ENCODE peak calls at places on chromosomes 6 and 20, in eight cellular contexts. One of them, this sample, is unnamed.

GRCh38 chr6:13053080-13053479 is 275.3 kb downstream of the TBC1D7 start:
- DNase-seq in tibial artery: no peak
- DNase-seq in IMR-90: no peak
- DNase-seq in neural progenitor cell: no peak
- DNase-seq in ovary: no peak
- DNase-seq in fibroblast of mammary gland: no peak
- DNase-seq in OCI-LY7: no peak
- DNase-seq in GM23248: no peak
- DNase-seq in this sample: no peak

GRCh38 chr6:31597006-31597405 is 4.2 kb upstream of the NCR3 start:
- DNase-seq in tibial artery: no peak
- DNase-seq in IMR-90: peak
- DNase-seq in neural progenitor cell: peak
- DNase-seq in ovary: no peak
- DNase-seq in fibroblast of mammary gland: peak
- DNase-seq in OCI-LY7: peak
- DNase-seq in GM23248: peak
- DNase-seq in this sample: no peak

GRCh38 chr20:45036044-45036755 is 64.7 kb downstream of the KCNS1 start:
- DNase-seq in tibial artery: no peak
- DNase-seq in IMR-90: peak
- DNase-seq in neural progenitor cell: no peak
- DNase-seq in ovary: no peak
- DNase-seq in fibroblast of mammary gland: peak
- DNase-seq in OCI-LY7: no peak
- DNase-seq in GM23248: peak
- DNase-seq in this sample: peak

GRCh38 chr6:7087491-7087979 is 20.2 kb upstream of the RREB1 start:
- DNase-seq in tibial artery: no peak
- DNase-seq in IMR-90: no peak
- DNase-seq in neural progenitor cell: no peak
- DNase-seq in ovary: no peak
- DNase-seq in fibroblast of mammary gland: no peak
- DNase-seq in OCI-LY7: no peak
- DNase-seq in GM23248: no peak
- DNase-seq in this sample: no peak

GRCh38 chr20:3193806-3194616 is 10.5 kb downstream of the DDRGK1 start:
- DNase-seq in tibial artery: no peak
- DNase-seq in IMR-90: no peak
- DNase-seq in neural progenitor cell: no peak
- DNase-seq in ovary: no peak
- DNase-seq in fibroblast of mammary gland: no peak
- DNase-seq in OCI-LY7: no peak
- DNase-seq in GM23248: no peak
- DNase-seq in this sample: no peak

GRCh38 chr20:46546936-46547335 is 3.5 kb downstream of the OCSTAMP start:
- DNase-seq in tibial artery: no peak
- DNase-seq in IMR-90: no peak
- DNase-seq in neural progenitor cell: no peak
- DNase-seq in ovary: no peak
- DNase-seq in fibroblast of mammary gland: no peak
- DNase-seq in OCI-LY7: no peak
- DNase-seq in GM23248: no peak
- DNase-seq in this sample: no peak

GRCh38 chr6:46048646-46049297 is 33.1 kb upstream of the CLIC5 start:
- DNase-seq in tibial artery: no peak
- DNase-seq in IMR-90: no peak
- DNase-seq in neural progenitor cell: no peak
- DNase-seq in ovary: no peak
- DNase-seq in fibroblast of mammary gland: no peak
- DNase-seq in OCI-LY7: no peak
- DNase-seq in GM23248: no peak
- DNase-seq in this sample: no peak

GRCh38 chr20:36808317-36809257 is 35.0 kb upstream of the DSN1 start:
- DNase-seq in tibial artery: no peak
- DNase-seq in IMR-90: peak
- DNase-seq in neural progenitor cell: peak
- DNase-seq in ovary: peak
- DNase-seq in fibroblast of mammary gland: peak
- DNase-seq in OCI-LY7: peak
- DNase-seq in GM23248: peak
- DNase-seq in this sample: peak

GRCh38 chr20:10758446-10758845 is 84.6 kb upstream of the JAG1 start:
- DNase-seq in tibial artery: no peak
- DNase-seq in IMR-90: peak
- DNase-seq in neural progenitor cell: no peak
- DNase-seq in ovary: no peak
- DNase-seq in fibroblast of mammary gland: no peak
- DNase-seq in OCI-LY7: no peak
- DNase-seq in GM23248: no peak
- DNase-seq in this sample: peak

GRCh38 chr6:113825776-113826175 is 31.4 kb upstream of the MARCKS start:
- DNase-seq in tibial artery: peak
- DNase-seq in IMR-90: peak
- DNase-seq in neural progenitor cell: peak
- DNase-seq in ovary: peak
- DNase-seq in fibroblast of mammary gland: peak
- DNase-seq in OCI-LY7: no peak
- DNase-seq in GM23248: peak
- DNase-seq in this sample: peak

GRCh38 chr6:31702421-31702818 is 704 bp downstream of the ABHD16A start:
- DNase-seq in tibial artery: no peak
- DNase-seq in IMR-90: no peak
- DNase-seq in neural progenitor cell: no peak
- DNase-seq in ovary: no peak
- DNase-seq in fibroblast of mammary gland: no peak
- DNase-seq in OCI-LY7: no peak
- DNase-seq in GM23248: no peak
- DNase-seq in this sample: no peak

GRCh38 chr6:12033770-12034169 is 21.7 kb downstream of the HIVEP1 start:
- DNase-seq in tibial artery: no peak
- DNase-seq in IMR-90: peak
- DNase-seq in neural progenitor cell: no peak
- DNase-seq in ovary: no peak
- DNase-seq in fibroblast of mammary gland: peak
- DNase-seq in OCI-LY7: no peak
- DNase-seq in GM23248: peak
- DNase-seq in this sample: no peak

GRCh38 chr6:21601341-21601740 is 7.8 kb downstream of the SOX4 start:
- DNase-seq in tibial artery: no peak
- DNase-seq in IMR-90: no peak
- DNase-seq in neural progenitor cell: no peak
- DNase-seq in ovary: no peak
- DNase-seq in fibroblast of mammary gland: no peak
- DNase-seq in OCI-LY7: no peak
- DNase-seq in GM23248: no peak
- DNase-seq in this sample: no peak

GRCh38 chr6:43861212-43861918 is 91.4 kb downstream of the VEGFA start:
- DNase-seq in tibial artery: no peak
- DNase-seq in IMR-90: no peak
- DNase-seq in neural progenitor cell: no peak
- DNase-seq in ovary: no peak
- DNase-seq in fibroblast of mammary gland: no peak
- DNase-seq in OCI-LY7: no peak
- DNase-seq in GM23248: no peak
- DNase-seq in this sample: no peak

GRCh38 chr6:5453531-5453930 is 192.2 kb downstream of the FARS2 start:
- DNase-seq in tibial artery: no peak
- DNase-seq in IMR-90: no peak
- DNase-seq in neural progenitor cell: no peak
- DNase-seq in ovary: no peak
- DNase-seq in fibroblast of mammary gland: no peak
- DNase-seq in OCI-LY7: no peak
- DNase-seq in GM23248: no peak
- DNase-seq in this sample: no peak

GRCh38 chr6:163634514-163635171 is 220.1 kb downstream of the QKI start:
- DNase-seq in tibial artery: peak
- DNase-seq in IMR-90: no peak
- DNase-seq in neural progenitor cell: no peak
- DNase-seq in ovary: no peak
- DNase-seq in fibroblast of mammary gland: no peak
- DNase-seq in OCI-LY7: no peak
- DNase-seq in GM23248: no peak
- DNase-seq in this sample: no peak

GRCh38 chr6:107735906-107736635 is 88.0 kb downstream of the SCML4 start:
- DNase-seq in tibial artery: no peak
- DNase-seq in IMR-90: no peak
- DNase-seq in neural progenitor cell: no peak
- DNase-seq in ovary: no peak
- DNase-seq in fibroblast of mammary gland: no peak
- DNase-seq in OCI-LY7: peak
- DNase-seq in GM23248: no peak
- DNase-seq in this sample: no peak

GRCh38 chr6:36133148-36133547 is 2.8 kb downstream of the MAPK13 start:
- DNase-seq in tibial artery: no peak
- DNase-seq in IMR-90: no peak
- DNase-seq in neural progenitor cell: no peak
- DNase-seq in ovary: no peak
- DNase-seq in fibroblast of mammary gland: no peak
- DNase-seq in OCI-LY7: no peak
- DNase-seq in GM23248: no peak
- DNase-seq in this sample: no peak

GRCh38 chr6:50520862-50521261 is 192.5 kb upstream of the TFAP2D start:
- DNase-seq in tibial artery: no peak
- DNase-seq in IMR-90: no peak
- DNase-seq in neural progenitor cell: peak
- DNase-seq in ovary: no peak
- DNase-seq in fibroblast of mammary gland: no peak
- DNase-seq in OCI-LY7: no peak
- DNase-seq in GM23248: no peak
- DNase-seq in this sample: no peak

GRCh38 chr20:4542270-4542669 is 179.4 kb upstream of the PRND start:
- DNase-seq in tibial artery: no peak
- DNase-seq in IMR-90: no peak
- DNase-seq in neural progenitor cell: no peak
- DNase-seq in ovary: no peak
- DNase-seq in fibroblast of mammary gland: no peak
- DNase-seq in OCI-LY7: no peak
- DNase-seq in GM23248: no peak
- DNase-seq in this sample: no peak

GRCh38 chr6:2841264-2842138 is at the start of gene SERPINB1:
- DNase-seq in tibial artery: peak
- DNase-seq in IMR-90: peak
- DNase-seq in neural progenitor cell: peak
- DNase-seq in ovary: peak
- DNase-seq in fibroblast of mammary gland: peak
- DNase-seq in OCI-LY7: no peak
- DNase-seq in GM23248: peak
- DNase-seq in this sample: peak

DNA sequence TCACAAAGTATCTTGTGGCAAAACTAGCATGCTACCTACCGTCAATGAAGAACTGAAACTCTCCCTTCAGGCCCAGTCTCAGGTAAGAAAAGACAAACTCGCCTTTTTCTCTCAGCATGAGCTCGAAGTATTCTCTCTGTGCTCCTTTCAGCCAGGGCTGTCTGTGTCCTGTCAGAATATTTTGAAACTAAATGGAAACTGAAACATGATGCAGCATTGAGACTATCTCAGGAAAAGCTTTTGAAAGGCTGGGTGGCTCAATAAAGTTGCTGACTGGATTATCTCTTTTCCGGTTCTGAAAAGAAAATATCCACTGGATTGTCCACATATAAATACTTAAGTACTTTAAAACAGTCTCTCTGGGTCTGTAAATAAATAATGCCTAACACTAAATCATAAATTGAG is 718 bp downstream of the CALHM5 start:
- DNase-seq in tibial artery: no peak
- DNase-seq in IMR-90: no peak
- DNase-seq in neural progenitor cell: no peak
- DNase-seq in ovary: no peak
- DNase-seq in fibroblast of mammary gland: peak
- DNase-seq in OCI-LY7: no peak
- DNase-seq in GM23248: peak
- DNase-seq in this sample: no peak
- H3K4me3 ChIP-seq in tibial artery: peak
- H3K4me3 ChIP-seq in IMR-90: peak
- H3K4me3 ChIP-seq in neural progenitor cell: no peak
- H3K4me3 ChIP-seq in ovary: peak
- H3K4me3 ChIP-seq in fibroblast of mammary gland: peak
- H3K4me3 ChIP-seq in OCI-LY7: no peak
- H3K4me3 ChIP-seq in GM23248: peak
- H3K4me3 ChIP-seq in this sample: peak

GRCh38 chr6:116492331-116493067 is 18.9 kb upstream of the CALHM5 start:
- DNase-seq in tibial artery: no peak
- DNase-seq in IMR-90: no peak
- DNase-seq in neural progenitor cell: peak
- DNase-seq in ovary: no peak
- DNase-seq in fibroblast of mammary gland: no peak
- DNase-seq in OCI-LY7: no peak
- DNase-seq in GM23248: no peak
- DNase-seq in this sample: no peak
- H3K4me3 ChIP-seq in tibial artery: no peak
- H3K4me3 ChIP-seq in IMR-90: no peak
- H3K4me3 ChIP-seq in neural progenitor cell: no peak
- H3K4me3 ChIP-seq in ovary: no peak
- H3K4me3 ChIP-seq in fibroblast of mammary gland: no peak
- H3K4me3 ChIP-seq in OCI-LY7: no peak
- H3K4me3 ChIP-seq in GM23248: no peak
- H3K4me3 ChIP-seq in this sample: no peak

DNA sequence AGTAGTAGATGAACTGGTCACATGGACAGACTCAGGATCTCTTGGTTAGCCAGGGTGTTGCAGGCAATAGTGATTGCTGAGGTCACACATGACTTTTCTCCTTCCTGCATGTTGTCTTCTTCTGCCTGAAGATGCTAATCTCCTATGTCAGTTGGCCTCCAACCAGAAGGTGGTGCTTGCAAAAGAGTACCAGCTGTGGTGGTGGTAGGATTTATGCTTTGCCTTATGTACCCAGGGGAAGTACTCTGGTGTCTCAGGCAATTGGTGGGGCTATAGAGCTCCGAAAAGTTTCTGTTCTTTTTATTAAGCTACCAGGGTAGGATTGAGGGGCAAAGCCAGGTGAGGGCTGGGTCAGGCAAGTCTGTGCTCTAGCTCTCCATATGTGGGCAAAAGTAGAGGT is 98.5 kb downstream of the CARMIL1 start:
- DNase-seq in tibial artery: no peak
- DNase-seq in IMR-90: no peak
- DNase-seq in neural progenitor cell: no peak
- DNase-seq in ovary: no peak
- DNase-seq in fibroblast of mammary gland: no peak
- DNase-seq in OCI-LY7: peak
- DNase-seq in GM23248: no peak
- DNase-seq in this sample: no peak
- H3K4me3 ChIP-seq in tibial artery: no peak
- H3K4me3 ChIP-seq in IMR-90: no peak
- H3K4me3 ChIP-seq in neural progenitor cell: no peak
- H3K4me3 ChIP-seq in ovary: no peak
- H3K4me3 ChIP-seq in fibroblast of mammary gland: no peak
- H3K4me3 ChIP-seq in OCI-LY7: peak
- H3K4me3 ChIP-seq in GM23248: no peak
- H3K4me3 ChIP-seq in this sample: no peak

DNA sequence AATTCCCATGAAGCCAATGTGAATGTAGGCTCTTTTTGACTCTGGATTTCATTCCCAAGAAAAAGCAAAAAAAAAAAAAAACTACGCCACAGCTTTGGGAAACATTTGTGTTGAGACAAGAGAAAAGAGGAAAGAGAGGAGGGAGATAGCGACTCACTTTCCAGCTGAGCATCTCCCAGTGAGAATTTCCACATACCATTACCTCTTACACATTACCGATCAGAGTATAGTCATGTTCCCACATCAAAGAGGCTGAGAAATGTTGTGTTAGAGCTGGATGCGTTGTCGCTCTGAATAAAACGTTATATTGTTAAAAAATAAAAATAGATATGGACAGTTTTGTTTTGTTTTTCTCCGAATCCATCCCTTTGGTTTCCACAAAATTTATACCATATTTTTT is 1019.3 kb upstream of the ADGRB3 start:
- DNase-seq in tibial artery: no peak
- DNase-seq in IMR-90: peak
- DNase-seq in neural progenitor cell: no peak
- DNase-seq in ovary: no peak
- DNase-seq in fibroblast of mammary gland: peak
- DNase-seq in OCI-LY7: no peak
- DNase-seq in GM23248: no peak
- DNase-seq in this sample: no peak
- H3K4me3 ChIP-seq in tibial artery: no peak
- H3K4me3 ChIP-seq in IMR-90: no peak
- H3K4me3 ChIP-seq in neural progenitor cell: no peak
- H3K4me3 ChIP-seq in ovary: no peak
- H3K4me3 ChIP-seq in fibroblast of mammary gland: no peak
- H3K4me3 ChIP-seq in OCI-LY7: no peak
- H3K4me3 ChIP-seq in GM23248: no peak
- H3K4me3 ChIP-seq in this sample: no peak